ENCODE peak calls at places on chromosomes 16 and 17, in six cellular contexts. M, S, I, V, D and N are unnamed samples.

GRCh38 chr17:42268236-42268635 is 8.0 kb downstream of the STAT5B start:
- DNase-seq in D (no peak), I (no peak), V (no peak), S (no peak), M (no peak), N (no peak)

GRCh38 chr16:69179255-69180010 is 7.5 kb upstream of the SNTB2 start:
- DNase-seq in D (no peak), M (peak; percentile 88), S (peak; percentile 57), V (peak; percentile 86), I (peak; percentile 51), N (peak; percentile 81)

GRCh38 chr16:87180069-87180468 is 137.1 kb downstream of the C16orf95 start:
- DNase-seq in M (no peak), S (no peak), V (no peak), D (no peak), I (no peak), N (no peak)

GRCh38 chr16:79714440-79714839 is 113.9 kb upstream of the MAF start:
- DNase-seq in I (no peak), V (no peak), S (no peak), D (no peak), M (no peak), N (no peak)

GRCh38 chr16:4298761-4299522 is 16.9 kb upstream of the GLIS2 start:
- DNase-seq in S (no peak), D (peak; percentile 83), I (peak; percentile 95), M (peak; percentile 69), V (peak; percentile 95), N (peak; percentile 69)

GRCh38 chr16:19890901-19891300 is 6.3 kb upstream of the GPRC5B start:
- DNase-seq in V (no peak), S (no peak), I (no peak), D (no peak), M (no peak), N (no peak)

GRCh38 chr16:69703638-69704037 is 22.7 kb downstream of the NQO1 start:
- DNase-seq in M (no peak), V (peak; percentile 71), I (no peak), S (no peak), D (no peak), N (no peak)

GRCh38 chr16:86070511-86070910 is 171.5 kb downstream of the IRF8 start:
- DNase-seq in V (no peak), M (no peak), S (no peak), I (no peak), D (no peak), N (no peak)

GRCh38 chr16:64356267-64356666 is 765.6 kb downstream of the CDH11 start:
- DNase-seq in V (peak; percentile 85), S (no peak), I (peak; percentile 61), M (no peak), D (peak; percentile 65), N (peak; percentile 81)

GRCh38 chr16:13453938-13454553 is 465.9 kb upstream of the ERCC4 start:
- DNase-seq in M (peak; percentile 7), D (no peak), V (peak; percentile 7), I (peak; percentile 46), S (peak; percentile 41), N (no peak)

GRCh38 chr16:2910441-2910840 is 1.3 kb upstream of the FLYWCH1 start:
- DNase-seq in D (no peak), M (no peak), S (no peak), V (no peak), I (no peak), N (peak; percentile 13)

GRCh38 chr16:47949276-47949675 is 206.5 kb downstream of the ABCC12 start:
- DNase-seq in D (no peak), M (no peak), S (peak; percentile 15), V (no peak), I (no peak), N (no peak)

GRCh38 chr17:51322390-51323029 is 62.2 kb downstream of the UTP18 start:
- DNase-seq in M (no peak), V (peak; percentile 14), S (peak; percentile 63), I (peak; percentile 45), D (no peak), N (peak; percentile 3)

GRCh38 chr17:4980644-4981216 is 6.7 kb downstream of the CAMTA2 start:
- DNase-seq in S (peak; percentile 62), V (peak; percentile 60), D (peak; percentile 31), M (peak; percentile 42), I (peak; percentile 57), N (no peak)

GRCh38 chr17:31919802-31920525 is 16.8 kb upstream of the SUZ12 start:
- DNase-seq in I (peak; percentile 21), S (no peak), M (no peak), V (no peak), D (no peak), N (no peak)

GRCh38 chr17:53353919-53354351 is 468.8 kb upstream of the KIF2B start:
- DNase-seq in M (peak; percentile 39), V (no peak), I (no peak), S (no peak), D (no peak), N (no peak)

GRCh38 chr17:62907961-62908360 is 58.1 kb upstream of the TANC2 start:
- DNase-seq in M (no peak), I (no peak), V (no peak), S (no peak), D (no peak), N (no peak)

GRCh38 chr17:2090210-2090641 is 35.3 kb downstream of the HIC1 start:
- DNase-seq in M (no peak), D (no peak), V (no peak), I (no peak), S (no peak), N (no peak)

GRCh38 chr16:85019659-85020245 is 7.8 kb upstream of the KIAA0513 start:
- DNase-seq in M (peak; percentile 69), D (no peak), I (no peak), S (no peak), V (no peak), N (no peak)

DNA sequence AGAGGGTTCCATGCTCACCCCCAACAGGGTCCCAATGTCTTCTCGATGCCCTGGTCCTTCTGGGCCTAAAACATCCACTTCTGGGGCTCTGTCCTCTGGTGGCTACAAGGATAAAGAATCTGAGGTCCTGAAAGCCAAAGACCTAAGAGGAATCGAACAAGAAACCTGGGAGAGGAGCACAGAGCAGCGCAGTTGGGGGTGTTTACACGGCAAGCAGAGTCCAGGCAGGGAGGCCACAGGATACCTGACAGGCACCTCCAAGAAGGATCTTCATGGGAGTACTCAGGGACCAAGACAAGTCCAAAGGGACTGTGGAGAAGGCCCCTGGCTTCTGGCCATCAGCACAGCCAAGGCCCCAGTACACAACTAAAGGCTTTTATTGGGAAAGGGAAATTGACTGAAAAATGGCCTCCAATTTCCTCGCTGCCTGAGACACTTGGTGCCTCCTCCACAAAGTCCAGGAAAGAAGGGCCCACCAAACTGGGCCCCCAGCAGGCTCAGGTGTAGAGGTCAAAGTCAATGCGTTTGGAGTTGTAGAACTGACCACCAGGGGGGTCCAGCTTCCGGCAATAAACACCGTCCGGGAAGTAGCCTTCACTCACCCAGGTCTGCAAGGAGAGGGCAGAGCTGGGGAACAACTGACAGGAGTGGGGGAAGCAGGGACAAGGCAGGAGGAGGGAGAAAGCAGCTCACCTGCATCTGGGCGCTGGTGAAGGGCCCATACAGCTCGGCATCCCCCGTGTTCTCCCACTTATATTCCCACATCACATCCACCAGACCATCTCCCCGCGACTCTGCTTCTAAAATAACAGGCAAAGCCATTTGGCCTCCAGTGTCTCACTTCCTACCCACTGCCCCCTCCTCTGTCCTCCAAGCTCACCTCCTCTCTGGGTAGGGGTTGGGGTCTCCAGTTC is 2.4 kb downstream of the CD2BP2 start:
- DNase-seq in M (no peak), V (no peak), D (no peak), S (no peak), I (no peak), N (no peak)
- TF ChIP-seq CTCF in M (no peak), V (no peak), D (peak; percentile 44), S (no peak), I (no peak), N (no peak)

GRCh38 chr17:45425125-45425983 is 7.3 kb downstream of the ARHGAP27 start:
- DNase-seq in D (peak; percentile 37), I (peak; percentile 91), V (peak; percentile 76), S (peak; percentile 78), M (peak; percentile 90), N (peak; percentile 10)
- TF ChIP-seq CTCF in D (peak; percentile 73), I (peak; percentile 77), V (peak; percentile 61), S (peak; percentile 59), M (peak; percentile 46), N (peak; percentile 54)

GRCh38 chr16:67423015-67423414 is 6.7 kb upstream of the ZDHHC1 start:
- DNase-seq in S (no peak), V (no peak), I (no peak), D (no peak), M (no peak), N (no peak)

GRCh38 chr16:67421030-67421429 is 4.8 kb upstream of the ZDHHC1 start:
- DNase-seq in D (no peak), S (no peak), I (no peak), M (no peak), V (no peak), N (no peak)

GRCh38 chr16:67417333-67418061 is 1.2 kb upstream of the ZDHHC1 start:
- DNase-seq in V (no peak), M (no peak), S (no peak), I (no peak), D (no peak), N (no peak)

GRCh38 chr16:67419502-67419901 is 3.2 kb upstream of the ZDHHC1 start:
- DNase-seq in I (no peak), M (no peak), S (no peak), V (no peak), D (no peak), N (no peak)

GRCh38 chr16:67419931-67420330 is 3.7 kb upstream of the ZDHHC1 start:
- DNase-seq in S (no peak), D (no peak), V (no peak), M (no peak), I (no peak), N (no peak)
- TF ChIP-seq CTCF in S (no peak), D (peak; percentile 4), V (no peak), M (no peak), I (no peak), N (no peak)

GRCh38 chr17:40355804-40356758 is 8.5 kb downstream of the GJD3 start:
- DNase-seq in V (no peak), S (no peak), M (no peak), I (no peak), D (no peak), N (no peak)

GRCh38 chr17:40361063-40361924 is 3.2 kb downstream of the GJD3 start:
- DNase-seq in V (no peak), I (no peak), S (no peak), M (no peak), D (no peak), N (no peak)

GRCh38 chr17:40360091-40360490 is 4.4 kb downstream of the GJD3 start:
- DNase-seq in M (no peak), S (no peak), I (no peak), V (no peak), D (no peak), N (no peak)

GRCh38 chr17:40356906-40357861 is 7.4 kb downstream of the GJD3 start:
- DNase-seq in M (no peak), I (no peak), V (no peak), S (no peak), D (no peak), N (no peak)

DNA sequence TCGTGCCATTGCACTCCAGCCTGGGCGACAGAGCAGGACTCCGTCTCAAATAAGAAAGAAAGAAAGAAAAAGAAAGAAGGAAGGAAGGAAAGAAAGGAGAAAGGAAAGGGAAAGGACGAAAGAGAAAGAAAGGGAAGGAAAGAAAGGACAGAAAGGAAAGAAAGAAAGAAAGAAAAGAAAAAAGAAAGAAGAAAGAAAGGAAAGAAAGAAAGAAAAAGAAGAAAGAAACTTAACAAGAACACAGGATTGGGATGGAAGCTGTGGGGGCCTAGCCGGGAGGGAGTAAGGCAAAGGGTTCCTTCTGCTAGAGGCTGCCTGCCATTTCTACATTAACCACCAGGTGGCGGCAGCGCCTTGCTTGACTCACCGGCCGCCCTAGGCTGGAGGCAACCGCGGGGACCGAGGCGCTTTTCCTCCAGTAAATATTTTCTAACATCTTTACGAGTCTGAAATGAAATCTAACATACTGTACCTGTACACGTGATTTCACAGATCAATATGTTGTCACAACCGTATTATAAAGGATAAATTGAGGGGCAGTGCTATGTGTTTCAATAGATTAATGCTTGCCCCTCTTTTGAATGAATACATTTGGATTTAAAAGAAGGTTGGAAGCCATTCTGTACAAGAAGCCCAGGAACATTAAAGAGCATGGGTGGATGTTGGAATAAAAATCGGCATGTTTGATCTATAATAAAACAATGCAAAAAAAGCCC is 6.1 kb downstream of the GJD3 start:
- DNase-seq in M (peak; percentile 87), D (peak; percentile 85), I (peak; percentile 84), S (peak; percentile 88), V (peak; percentile 87), N (peak; percentile 41)
- TF ChIP-seq CTCF in M (peak; percentile 96), D (peak; percentile 94), I (peak; percentile 91), S (peak; percentile 70), V (peak; percentile 88), N (peak; percentile 93)